ENCODE peak calls at places on chromosomes 13 and 19, in seven cellular contexts. K, Q, U, Z, L, N and O are unnamed samples.
A peak's percentile ranks its signal among the peaks of the same experiment; 100 is the strongest.

GRCh38 chr19:44925114-44925891 is 10.9 kb downstream of the APOC1 start:
- DNase-seq in Q (peak; percentile 81), U (no peak), N (peak; percentile 29), L (no peak), Z (no peak), K (peak; percentile 49), O (no peak)

GRCh38 chr19:18349524-18350128 is 9.2 kb downstream of the PGPEP1 start:
- DNase-seq in Q (peak; percentile 61), Z (peak; percentile 51), L (no peak), U (no peak), N (peak; percentile 76), K (peak; percentile 65), O (no peak)

GRCh38 chr13:103036268-103036667 is 29.9 kb downstream of the SLC10A2 start:
- DNase-seq in U (no peak), L (no peak), Q (no peak), K (no peak), Z (no peak), N (no peak), O (no peak)

GRCh38 chr19:41195675-41196497 is 2.9 kb downstream of the CYP2S1 start:
- DNase-seq in K (peak; percentile 86), Q (peak; percentile 76), Z (no peak), L (no peak), N (peak; percentile 26), U (no peak), O (no peak)

GRCh38 chr13:55654243-55654642 is 1486.5 kb upstream of the PRR20A start:
- DNase-seq in U (no peak), K (no peak), L (no peak), Z (peak; percentile 83), Q (no peak), N (no peak), O (no peak)

GRCh38 chr13:94389544-94390351 is 89.7 kb downstream of the DCT start:
- DNase-seq in K (no peak), N (no peak), L (no peak), Q (peak; percentile 22), U (no peak), Z (no peak), O (no peak)

GRCh38 chr13:27106144-27106543 is 65.5 kb downstream of the USP12 start:
- DNase-seq in N (no peak), L (no peak), K (no peak), Z (no peak), U (no peak), Q (no peak), O (no peak)

GRCh38 chr13:110454956-110455355 is 106.6 kb downstream of the RAB20 start:
- DNase-seq in L (no peak), Q (no peak), U (no peak), Z (no peak), K (no peak), N (no peak), O (no peak)

DNA sequence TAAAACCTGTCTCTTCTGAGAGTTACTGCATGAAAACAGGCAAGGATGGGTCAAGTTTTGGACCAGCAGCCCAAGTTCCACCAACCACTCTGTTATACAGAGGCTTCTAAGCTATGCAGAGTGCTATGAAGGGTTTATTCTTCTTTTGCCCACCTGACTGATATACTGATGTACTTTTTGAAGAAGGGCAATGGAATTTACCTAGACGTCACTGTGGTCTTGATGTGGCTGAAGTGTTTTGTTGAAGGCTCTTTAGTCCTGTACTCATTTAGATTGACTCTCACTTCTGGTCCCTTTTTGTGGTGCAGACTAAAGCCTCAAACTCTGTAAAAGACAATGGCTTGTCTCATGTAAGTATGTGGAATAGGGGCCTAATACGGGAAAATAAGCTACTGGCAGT is 92.0 kb downstream of the DGKH start:
- DNase-seq in U (no peak), L (no peak), Z (no peak), Q (no peak), K (no peak), N (no peak), O (no peak)
- H2BK5ac ChIP-seq in U (no peak overlapping the region), L (no peak overlapping the region), Z (no peak overlapping the region), Q (no peak overlapping the region), K (no peak overlapping the region), N (no peak overlapping the region), O (no peak overlapping the region)

DNA sequence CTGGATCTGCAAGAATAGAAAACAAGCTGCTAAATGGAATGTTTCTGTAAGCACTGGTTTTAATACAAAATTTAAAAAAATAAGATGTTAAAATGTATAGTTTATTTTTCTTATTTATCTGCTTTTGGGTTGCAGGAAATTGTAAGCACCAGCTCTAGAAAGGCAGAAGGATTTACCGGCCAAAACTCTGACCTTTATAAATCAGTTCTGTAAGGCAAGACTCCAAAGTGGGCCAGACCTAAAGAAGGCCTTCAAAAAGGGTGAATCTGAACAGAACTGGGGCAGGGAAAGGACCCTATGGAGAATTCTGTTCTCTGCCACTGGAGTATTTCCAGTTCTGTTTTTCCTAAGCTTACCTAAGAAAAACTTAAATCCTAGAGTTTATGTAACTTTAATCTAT is 19.3 kb downstream of the ZNF100 start:
- DNase-seq in U (no peak), N (no peak), Q (no peak), K (no peak), Z (no peak), L (no peak), O (no peak)
- H2BK120ac ChIP-seq in U (no peak overlapping the region), N (no peak overlapping the region), Q (no peak overlapping the region), K (no peak overlapping the region), Z (no peak overlapping the region), L (no peak overlapping the region), O (no peak overlapping the region)

GRCh38 chr13:113074876-113075275 is 30.7 kb upstream of the F7 start:
- DNase-seq in U (no peak), Z (no peak), L (no peak), Q (no peak), N (no peak), K (no peak), O (no peak)
- H3K23ac ChIP-seq in U (no peak overlapping the region), Z (no peak overlapping the region), L (no peak overlapping the region), Q (no peak overlapping the region), N (no peak overlapping the region), K (no peak overlapping the region), O (peak overlapping the region; percentile 55)

GRCh38 chr13:102000764-102001163 is 401.1 kb downstream of the FGF14 start:
- DNase-seq in L (no peak), Z (no peak), U (no peak), N (no peak), K (no peak), Q (no peak), O (no peak)

GRCh38 chr13:101998129-101998528 is 403.7 kb downstream of the FGF14 start:
- DNase-seq in U (no peak), N (no peak), L (no peak), Z (no peak), Q (no peak), K (no peak), O (no peak)

GRCh38 chr13:102002271-102002670 is 399.6 kb downstream of the FGF14 start:
- DNase-seq in K (no peak), U (no peak), N (no peak), L (no peak), Q (no peak), Z (no peak), O (no peak)

DNA sequence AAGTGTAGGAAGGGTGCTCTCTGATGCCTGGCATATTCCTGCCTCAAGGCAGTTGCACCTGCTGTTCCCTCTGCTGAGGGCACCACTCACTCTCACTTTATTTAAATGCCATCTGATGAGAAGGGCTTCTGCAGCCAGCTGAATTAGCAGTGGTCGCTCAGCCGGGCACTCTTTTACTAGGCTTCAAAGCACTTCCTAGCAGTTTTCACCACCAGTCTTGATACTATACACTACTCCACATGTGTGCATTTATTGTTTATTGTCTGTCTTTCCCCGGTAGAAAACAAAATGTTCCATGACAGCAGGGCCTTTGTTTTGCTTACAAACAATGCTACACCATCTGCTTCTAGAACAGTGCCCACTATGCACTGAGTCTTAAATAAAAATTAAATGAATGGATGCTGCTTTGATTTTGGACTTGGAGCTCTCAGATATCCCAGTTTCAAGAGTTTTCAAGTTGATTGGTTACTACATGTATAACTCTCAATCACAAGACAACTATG is 404.9 kb downstream of the FGF14 start:
- DNase-seq in Z (no peak), N (no peak), Q (no peak), L (no peak), U (no peak), K (no peak), O (no peak)
- H2BK5ac ChIP-seq in Z (no peak overlapping the region), N (no peak overlapping the region), Q (no peak overlapping the region), L (no peak overlapping the region), U (no peak overlapping the region), K (no peak overlapping the region), O (no peak overlapping the region)

DNA sequence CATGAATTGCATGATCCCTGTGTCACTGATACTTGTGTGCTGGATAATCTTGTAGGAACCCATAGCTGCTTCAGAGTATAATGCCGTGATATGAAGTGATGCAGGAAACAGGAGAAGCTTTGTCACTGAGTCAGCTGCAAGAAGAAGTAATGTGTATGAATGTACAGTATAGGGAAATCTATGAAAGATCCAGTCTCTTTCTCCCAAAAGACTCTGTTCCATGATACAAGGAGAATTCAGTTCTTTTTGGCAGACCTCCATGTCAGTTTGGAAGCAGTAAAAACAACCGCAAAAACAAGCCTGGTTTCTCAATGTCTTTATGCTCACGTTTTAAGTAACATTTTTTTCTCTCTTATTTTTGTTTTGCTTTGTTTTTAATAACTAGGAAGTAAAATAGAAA is 33.9 kb downstream of the PCDH17 start:
- DNase-seq in L (no peak), U (no peak), Q (no peak), N (no peak), Z (no peak), K (no peak), O (no peak)
- H2BK120ac ChIP-seq in L (no peak overlapping the region), U (no peak overlapping the region), Q (no peak overlapping the region), N (no peak overlapping the region), Z (no peak overlapping the region), K (no peak overlapping the region), O (no peak overlapping the region)

GRCh38 chr13:68358218-68358817 is 1128.2 kb upstream of the PCDH9 start:
- DNase-seq in L (no peak), K (no peak), Q (no peak), Z (peak; percentile 14), U (no peak), N (no peak), O (no peak)
- H3K23ac ChIP-seq in L (no peak overlapping the region), K (no peak overlapping the region), Q (no peak overlapping the region), Z (no peak overlapping the region), U (no peak overlapping the region), N (no peak overlapping the region), O (no peak overlapping the region)

DNA sequence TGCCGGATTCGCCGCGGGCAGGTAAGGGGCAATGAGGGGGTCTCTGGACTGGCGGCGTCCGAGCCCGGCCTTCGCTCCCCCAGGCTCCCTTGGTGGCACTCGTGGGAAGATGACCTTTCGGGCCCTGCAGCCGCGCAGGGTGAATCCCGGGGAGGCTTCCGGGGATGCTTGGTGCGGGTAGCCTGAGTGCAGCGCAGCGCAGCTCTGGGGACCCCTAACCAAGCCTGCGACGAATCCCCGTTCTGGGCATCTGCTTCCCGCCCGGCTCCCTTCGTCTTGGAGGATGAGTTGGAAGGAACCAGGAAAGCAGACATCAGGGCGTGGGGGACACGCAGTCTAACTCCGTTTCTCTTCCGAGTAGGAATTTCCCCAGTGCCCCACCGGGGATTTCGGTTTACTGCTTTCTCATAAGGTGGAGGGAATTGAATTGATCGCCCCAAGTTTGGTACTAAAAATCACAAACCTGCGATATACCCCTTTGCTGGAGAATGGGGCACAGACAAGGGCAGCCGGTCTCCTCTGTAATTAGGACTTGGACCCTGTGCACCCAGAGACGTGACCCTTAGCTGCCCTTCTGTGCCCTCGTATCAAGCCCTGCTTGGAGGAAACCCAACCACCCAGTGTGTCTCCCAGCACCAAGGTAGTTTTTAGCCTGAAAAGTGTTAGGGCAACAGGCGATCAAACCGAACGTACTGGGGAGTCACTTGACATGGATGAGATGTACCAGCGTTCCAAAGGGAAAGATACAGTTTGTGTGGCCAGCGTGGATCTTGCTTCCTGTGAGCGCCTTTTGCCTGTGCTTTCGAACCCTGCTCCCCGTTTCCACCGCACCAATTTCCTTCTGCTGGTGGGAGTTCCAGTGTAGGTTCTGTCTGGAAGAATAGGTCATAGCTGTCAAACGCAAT is 1.0 kb downstream of the GPC5 start:
- DNase-seq in N (no peak), Z (no peak), U (no peak), L (no peak), K (no peak), Q (no peak), O (no peak)
- H2BK5ac ChIP-seq in N (no peak overlapping the region), Z (no peak overlapping the region), U (no peak overlapping the region), L (no peak overlapping the region), K (no peak overlapping the region), Q (no peak overlapping the region), O (peak overlapping the region; percentile 66)